ENCODE peak calls at places on chromosomes 5 and 9, in eight cellular contexts. One of them, this sample, is unnamed.

GRCh38 chr5:56175465-56175864 is 57.7 kb downstream of the ANKRD55 start:
- DNase-seq in NCI-H774: no peak
- DNase-seq in NCI-H2081: no peak
- DNase-seq in NCI-H1092 treated with DMSO at 0.1 percent for 48 hours: no peak
- DNase-seq in A549: peak; percentile 22
- DNase-seq in astrocyte of the spinal cord: peak; percentile 75
- DNase-seq in ELF-1: peak; percentile 89
- DNase-seq in activated naive CD4-positive, alpha-beta T cell treated with Interleukin-2 at 50 U/mL for 16 hours: no peak
- DNase-seq in this sample: no peak

GRCh38 chr5:175353876-175354275 is 90.1 kb downstream of the DRD1 start:
- DNase-seq in NCI-H774: no peak
- DNase-seq in NCI-H2081: no peak
- DNase-seq in NCI-H1092 treated with DMSO at 0.1 percent for 48 hours: no peak
- DNase-seq in A549: no peak
- DNase-seq in astrocyte of the spinal cord: no peak
- DNase-seq in ELF-1: no peak
- DNase-seq in activated naive CD4-positive, alpha-beta T cell treated with Interleukin-2 at 50 U/mL for 16 hours: no peak
- DNase-seq in this sample: no peak

GRCh38 chr9:92774274-92774673 is 9.6 kb upstream of the BICD2 start:
- DNase-seq in NCI-H774: no peak
- DNase-seq in NCI-H2081: no peak
- DNase-seq in NCI-H1092 treated with DMSO at 0.1 percent for 48 hours: no peak
- DNase-seq in A549: no peak
- DNase-seq in astrocyte of the spinal cord: peak; percentile 92
- DNase-seq in ELF-1: no peak
- DNase-seq in activated naive CD4-positive, alpha-beta T cell treated with Interleukin-2 at 50 U/mL for 16 hours: no peak
- DNase-seq in this sample: no peak

GRCh38 chr9:137160054-137160425 is 9.8 kb downstream of the LRRC26 start:
- DNase-seq in NCI-H774: no peak
- DNase-seq in NCI-H2081: no peak
- DNase-seq in NCI-H1092 treated with DMSO at 0.1 percent for 48 hours: no peak
- DNase-seq in A549: no peak
- DNase-seq in astrocyte of the spinal cord: no peak
- DNase-seq in ELF-1: no peak
- DNase-seq in activated naive CD4-positive, alpha-beta T cell treated with Interleukin-2 at 50 U/mL for 16 hours: no peak
- DNase-seq in this sample: no peak

GRCh38 chr5:76153271-76153670 is 70.1 kb downstream of the SV2C start:
- DNase-seq in NCI-H774: no peak
- DNase-seq in NCI-H2081: no peak
- DNase-seq in NCI-H1092 treated with DMSO at 0.1 percent for 48 hours: no peak
- DNase-seq in A549: no peak
- DNase-seq in astrocyte of the spinal cord: no peak
- DNase-seq in ELF-1: no peak
- DNase-seq in activated naive CD4-positive, alpha-beta T cell treated with Interleukin-2 at 50 U/mL for 16 hours: no peak
- DNase-seq in this sample: no peak

GRCh38 chr9:34555435-34556230 is 32.8 kb upstream of the ENHO start:
- DNase-seq in NCI-H774: no peak
- DNase-seq in NCI-H2081: no peak
- DNase-seq in NCI-H1092 treated with DMSO at 0.1 percent for 48 hours: peak; percentile 34
- DNase-seq in A549: no peak
- DNase-seq in astrocyte of the spinal cord: no peak
- DNase-seq in ELF-1: no peak
- DNase-seq in activated naive CD4-positive, alpha-beta T cell treated with Interleukin-2 at 50 U/mL for 16 hours: no peak
- DNase-seq in this sample: no peak

GRCh38 chr5:179368016-179368805 is 22.9 kb upstream of the ADAMTS2 start:
- DNase-seq in NCI-H774: no peak
- DNase-seq in NCI-H2081: no peak
- DNase-seq in NCI-H1092 treated with DMSO at 0.1 percent for 48 hours: no peak
- DNase-seq in A549: no peak
- DNase-seq in astrocyte of the spinal cord: no peak
- DNase-seq in ELF-1: no peak
- DNase-seq in activated naive CD4-positive, alpha-beta T cell treated with Interleukin-2 at 50 U/mL for 16 hours: no peak
- DNase-seq in this sample: no peak

GRCh38 chr5:142072488-142072887 is 36.1 kb upstream of the NDFIP1 start:
- DNase-seq in NCI-H774: no peak
- DNase-seq in NCI-H2081: no peak
- DNase-seq in NCI-H1092 treated with DMSO at 0.1 percent for 48 hours: no peak
- DNase-seq in A549: no peak
- DNase-seq in astrocyte of the spinal cord: no peak
- DNase-seq in ELF-1: no peak
- DNase-seq in activated naive CD4-positive, alpha-beta T cell treated with Interleukin-2 at 50 U/mL for 16 hours: no peak
- DNase-seq in this sample: no peak

GRCh38 chr9:125805057-125805456 is 57.9 kb downstream of the PBX3 start:
- DNase-seq in NCI-H774: no peak
- DNase-seq in NCI-H2081: no peak
- DNase-seq in NCI-H1092 treated with DMSO at 0.1 percent for 48 hours: no peak
- DNase-seq in A549: no peak
- DNase-seq in astrocyte of the spinal cord: peak; percentile 64
- DNase-seq in ELF-1: no peak
- DNase-seq in activated naive CD4-positive, alpha-beta T cell treated with Interleukin-2 at 50 U/mL for 16 hours: no peak
- DNase-seq in this sample: no peak

GRCh38 chr9:115590016-115590415 is 472.1 kb upstream of the TNC start:
- DNase-seq in NCI-H774: no peak
- DNase-seq in NCI-H2081: no peak
- DNase-seq in NCI-H1092 treated with DMSO at 0.1 percent for 48 hours: no peak
- DNase-seq in A549: peak; percentile 77
- DNase-seq in astrocyte of the spinal cord: peak; percentile 88
- DNase-seq in ELF-1: no peak
- DNase-seq in activated naive CD4-positive, alpha-beta T cell treated with Interleukin-2 at 50 U/mL for 16 hours: no peak
- DNase-seq in this sample: no peak

GRCh38 chr5:83721878-83722779 is 1.5 kb upstream of the HAPLN1 start:
- DNase-seq in NCI-H774: peak; percentile 71
- DNase-seq in NCI-H2081: peak; percentile 78
- DNase-seq in NCI-H1092 treated with DMSO at 0.1 percent for 48 hours: no peak
- DNase-seq in A549: peak; percentile 64
- DNase-seq in astrocyte of the spinal cord: peak; percentile 88
- DNase-seq in ELF-1: peak; percentile 94
- DNase-seq in activated naive CD4-positive, alpha-beta T cell treated with Interleukin-2 at 50 U/mL for 16 hours: no peak
- DNase-seq in this sample: peak; percentile 82

GRCh38 chr5:111022301-111022700 is 49.2 kb upstream of the TSLP start:
- DNase-seq in NCI-H774: no peak
- DNase-seq in NCI-H2081: no peak
- DNase-seq in NCI-H1092 treated with DMSO at 0.1 percent for 48 hours: no peak
- DNase-seq in A549: no peak
- DNase-seq in astrocyte of the spinal cord: no peak
- DNase-seq in ELF-1: no peak
- DNase-seq in activated naive CD4-positive, alpha-beta T cell treated with Interleukin-2 at 50 U/mL for 16 hours: no peak
- DNase-seq in this sample: no peak

GRCh38 chr9:134128727-134129679 is 6.9 kb upstream of the WDR5 start:
- DNase-seq in NCI-H774: no peak
- DNase-seq in NCI-H2081: no peak
- DNase-seq in NCI-H1092 treated with DMSO at 0.1 percent for 48 hours: no peak
- DNase-seq in A549: no peak
- DNase-seq in astrocyte of the spinal cord: no peak
- DNase-seq in ELF-1: peak; percentile 40
- DNase-seq in activated naive CD4-positive, alpha-beta T cell treated with Interleukin-2 at 50 U/mL for 16 hours: no peak
- DNase-seq in this sample: peak; percentile 3

GRCh38 chr9:16125637-16126036 is 572.8 kb downstream of the CCDC171 start:
- DNase-seq in NCI-H774: no peak
- DNase-seq in NCI-H2081: no peak
- DNase-seq in NCI-H1092 treated with DMSO at 0.1 percent for 48 hours: no peak
- DNase-seq in A549: no peak
- DNase-seq in astrocyte of the spinal cord: no peak
- DNase-seq in ELF-1: no peak
- DNase-seq in activated naive CD4-positive, alpha-beta T cell treated with Interleukin-2 at 50 U/mL for 16 hours: no peak
- DNase-seq in this sample: no peak

GRCh38 chr9:137194388-137194787 is 5.9 kb downstream of the SSNA1 start:
- DNase-seq in NCI-H774: no peak
- DNase-seq in NCI-H2081: no peak
- DNase-seq in NCI-H1092 treated with DMSO at 0.1 percent for 48 hours: no peak
- DNase-seq in A549: no peak
- DNase-seq in astrocyte of the spinal cord: no peak
- DNase-seq in ELF-1: no peak
- DNase-seq in activated naive CD4-positive, alpha-beta T cell treated with Interleukin-2 at 50 U/mL for 16 hours: no peak
- DNase-seq in this sample: no peak

GRCh38 chr9:38133595-38133994 is 64.6 kb upstream of the SHB start:
- DNase-seq in NCI-H774: no peak
- DNase-seq in NCI-H2081: no peak
- DNase-seq in NCI-H1092 treated with DMSO at 0.1 percent for 48 hours: no peak
- DNase-seq in A549: no peak
- DNase-seq in astrocyte of the spinal cord: no peak
- DNase-seq in ELF-1: no peak
- DNase-seq in activated naive CD4-positive, alpha-beta T cell treated with Interleukin-2 at 50 U/mL for 16 hours: no peak
- DNase-seq in this sample: no peak

GRCh38 chr5:128539038-128539429 is 989 bp upstream of the FBN2 start:
- DNase-seq in NCI-H774: peak; percentile 9
- DNase-seq in NCI-H2081: no peak
- DNase-seq in NCI-H1092 treated with DMSO at 0.1 percent for 48 hours: no peak
- DNase-seq in A549: peak; percentile 41
- DNase-seq in astrocyte of the spinal cord: peak; percentile 20
- DNase-seq in ELF-1: no peak
- DNase-seq in activated naive CD4-positive, alpha-beta T cell treated with Interleukin-2 at 50 U/mL for 16 hours: no peak
- DNase-seq in this sample: no peak

GRCh38 chr9:136327313-136327971 is at the start of gene GPSM1:
- DNase-seq in NCI-H774: peak; percentile 44
- DNase-seq in NCI-H2081: peak; percentile 30
- DNase-seq in NCI-H1092 treated with DMSO at 0.1 percent for 48 hours: peak; percentile 11
- DNase-seq in A549: no peak
- DNase-seq in astrocyte of the spinal cord: peak; percentile 55
- DNase-seq in ELF-1: no peak
- DNase-seq in activated naive CD4-positive, alpha-beta T cell treated with Interleukin-2 at 50 U/mL for 16 hours: peak; percentile 46
- DNase-seq in this sample: no peak

GRCh38 chr9:14652729-14653377 is 40.4 kb downstream of the ZDHHC21 start:
- DNase-seq in NCI-H774: peak; percentile 11
- DNase-seq in NCI-H2081: peak; percentile 82
- DNase-seq in NCI-H1092 treated with DMSO at 0.1 percent for 48 hours: peak; percentile 86
- DNase-seq in A549: peak; percentile 31
- DNase-seq in astrocyte of the spinal cord: peak; percentile 10
- DNase-seq in ELF-1: peak; percentile 8
- DNase-seq in activated naive CD4-positive, alpha-beta T cell treated with Interleukin-2 at 50 U/mL for 16 hours: no peak
- DNase-seq in this sample: peak; percentile 19

GRCh38 chr9:82680179-82680935 is 382.6 kb downstream of the RASEF start:
- DNase-seq in NCI-H774: no peak
- DNase-seq in NCI-H2081: peak; percentile 37
- DNase-seq in NCI-H1092 treated with DMSO at 0.1 percent for 48 hours: peak; percentile 17
- DNase-seq in A549: no peak
- DNase-seq in astrocyte of the spinal cord: no peak
- DNase-seq in ELF-1: no peak
- DNase-seq in activated naive CD4-positive, alpha-beta T cell treated with Interleukin-2 at 50 U/mL for 16 hours: no peak
- DNase-seq in this sample: no peak

GRCh38 chr5:173706700-173707099 is 90.2 kb upstream of the BOD1 start:
- DNase-seq in NCI-H774: no peak
- DNase-seq in NCI-H2081: no peak
- DNase-seq in NCI-H1092 treated with DMSO at 0.1 percent for 48 hours: no peak
- DNase-seq in A549: no peak
- DNase-seq in astrocyte of the spinal cord: no peak
- DNase-seq in ELF-1: no peak
- DNase-seq in activated naive CD4-positive, alpha-beta T cell treated with Interleukin-2 at 50 U/mL for 16 hours: no peak
- DNase-seq in this sample: no peak

GRCh38 chr5:129496410-129496809 is 36.3 kb downstream of the ADAMTS19 start:
- DNase-seq in NCI-H774: no peak
- DNase-seq in NCI-H2081: no peak
- DNase-seq in NCI-H1092 treated with DMSO at 0.1 percent for 48 hours: no peak
- DNase-seq in A549: no peak
- DNase-seq in astrocyte of the spinal cord: no peak
- DNase-seq in ELF-1: no peak
- DNase-seq in activated naive CD4-positive, alpha-beta T cell treated with Interleukin-2 at 50 U/mL for 16 hours: no peak
- DNase-seq in this sample: no peak

GRCh38 chr5:127088226-127088625 is 14.9 kb upstream of the C5orf63 start:
- DNase-seq in NCI-H774: no peak
- DNase-seq in NCI-H2081: no peak
- DNase-seq in NCI-H1092 treated with DMSO at 0.1 percent for 48 hours: no peak
- DNase-seq in A549: peak; percentile 41
- DNase-seq in astrocyte of the spinal cord: peak; percentile 82
- DNase-seq in ELF-1: no peak
- DNase-seq in activated naive CD4-positive, alpha-beta T cell treated with Interleukin-2 at 50 U/mL for 16 hours: no peak
- DNase-seq in this sample: no peak

GRCh38 chr9:117763314-117763713 is 59.1 kb downstream of the TLR4 start:
- DNase-seq in NCI-H774: no peak
- DNase-seq in NCI-H2081: no peak
- DNase-seq in NCI-H1092 treated with DMSO at 0.1 percent for 48 hours: no peak
- DNase-seq in A549: no peak
- DNase-seq in astrocyte of the spinal cord: peak; percentile 33
- DNase-seq in ELF-1: peak; percentile 23
- DNase-seq in activated naive CD4-positive, alpha-beta T cell treated with Interleukin-2 at 50 U/mL for 16 hours: no peak
- DNase-seq in this sample: no peak

GRCh38 chr5:26121343-26121742 is 917.0 kb downstream of the CDH9 start:
- DNase-seq in NCI-H774: no peak
- DNase-seq in NCI-H2081: peak; percentile 27
- DNase-seq in NCI-H1092 treated with DMSO at 0.1 percent for 48 hours: no peak
- DNase-seq in A549: peak; percentile 41
- DNase-seq in astrocyte of the spinal cord: no peak
- DNase-seq in ELF-1: peak; percentile 1
- DNase-seq in activated naive CD4-positive, alpha-beta T cell treated with Interleukin-2 at 50 U/mL for 16 hours: no peak
- DNase-seq in this sample: no peak

GRCh38 chr5:122844136-122844915 is 1.1 kb upstream of the SNX24 start:
- DNase-seq in NCI-H774: no peak
- DNase-seq in NCI-H2081: no peak
- DNase-seq in NCI-H1092 treated with DMSO at 0.1 percent for 48 hours: no peak
- DNase-seq in A549: no peak
- DNase-seq in astrocyte of the spinal cord: no peak
- DNase-seq in ELF-1: peak; percentile 37
- DNase-seq in activated naive CD4-positive, alpha-beta T cell treated with Interleukin-2 at 50 U/mL for 16 hours: no peak
- DNase-seq in this sample: peak; percentile 51

GRCh38 chr9:73270967-73271722 is 119.5 kb downstream of the ANXA1 start:
- DNase-seq in NCI-H774: no peak
- DNase-seq in NCI-H2081: no peak
- DNase-seq in NCI-H1092 treated with DMSO at 0.1 percent for 48 hours: no peak
- DNase-seq in A549: peak; percentile 77
- DNase-seq in astrocyte of the spinal cord: peak; percentile 86
- DNase-seq in ELF-1: no peak
- DNase-seq in activated naive CD4-positive, alpha-beta T cell treated with Interleukin-2 at 50 U/mL for 16 hours: no peak
- DNase-seq in this sample: no peak

GRCh38 chr5:173618927-173619519 is 2.6 kb upstream of the BOD1 start:
- DNase-seq in NCI-H774: peak; percentile 45
- DNase-seq in NCI-H2081: peak; percentile 55
- DNase-seq in NCI-H1092 treated with DMSO at 0.1 percent for 48 hours: peak; percentile 57
- DNase-seq in A549: peak; percentile 68
- DNase-seq in astrocyte of the spinal cord: peak; percentile 59
- DNase-seq in ELF-1: no peak
- DNase-seq in activated naive CD4-positive, alpha-beta T cell treated with Interleukin-2 at 50 U/mL for 16 hours: peak; percentile 38
- DNase-seq in this sample: peak; percentile 76

GRCh38 chr5:178376906-178377582 is 144.4 kb upstream of the PHYKPL start:
- DNase-seq in NCI-H774: no peak
- DNase-seq in NCI-H2081: no peak
- DNase-seq in NCI-H1092 treated with DMSO at 0.1 percent for 48 hours: no peak
- DNase-seq in A549: no peak
- DNase-seq in astrocyte of the spinal cord: no peak
- DNase-seq in ELF-1: no peak
- DNase-seq in activated naive CD4-positive, alpha-beta T cell treated with Interleukin-2 at 50 U/mL for 16 hours: no peak
- DNase-seq in this sample: no peak

GRCh38 chr5:142433526-142434321 is 108.9 kb upstream of the SPRY4 start:
- DNase-seq in NCI-H774: no peak
- DNase-seq in NCI-H2081: no peak
- DNase-seq in NCI-H1092 treated with DMSO at 0.1 percent for 48 hours: no peak
- DNase-seq in A549: no peak
- DNase-seq in astrocyte of the spinal cord: peak; percentile 77
- DNase-seq in ELF-1: no peak
- DNase-seq in activated naive CD4-positive, alpha-beta T cell treated with Interleukin-2 at 50 U/mL for 16 hours: no peak
- DNase-seq in this sample: no peak

This sample was measured in mucosa of descending colon.